ENCODE peak calls at places on chromosomes 16 and 17, in ten cellular contexts. G is astrocyte; S is small intestine; Y is thyroid gland; E is MM.1S; H is kidney; A is mesendoderm; M is left ventricle myocardium inferior; O is mammary epithelial cell; K is effector memory CD4-positive, alpha-beta T cell. L is an unnamed sample.

GRCh38 chr16:57374067-57374534 is 1.8 kb downstream of the CX3CL1 start:
- DNase-seq in G (peak; percentile 77), S (no peak), Y (peak; percentile 15), E (no peak), H (no peak), A (no peak), M (no peak), O (peak; percentile 80), K (no peak), L (no peak)

GRCh38 chr16:54685682-54686081 is 245.0 kb upstream of the IRX5 start:
- DNase-seq in G (no peak), S (no peak), Y (no peak), E (no peak), H (no peak), A (no peak), M (no peak), O (no peak), K (no peak), L (no peak)

GRCh38 chr17:41065829-41066624 is at the start of gene KRTAP2-4:
- DNase-seq in G (peak; percentile 99), S (no peak), Y (no peak), E (no peak), H (no peak), A (no peak), M (no peak), O (peak; percentile 96), K (no peak), L (no peak)

GRCh38 chr16:47777191-47777590 is 316.1 kb downstream of the PHKB start:
- DNase-seq in G (peak; percentile 57), S (no peak), Y (no peak), E (no peak), H (no peak), A (no peak), M (no peak), O (peak; percentile 77), K (no peak), L (no peak)

GRCh38 chr16:68401871-68402747 is 46.2 kb downstream of the SMPD3 start:
- DNase-seq in G (peak; percentile 80), S (no peak), Y (no peak), E (no peak), H (no peak), A (no peak), M (no peak), O (peak; percentile 41), K (no peak), L (no peak)

GRCh38 chr16:87384162-87384999 is 805 bp upstream of the FBXO31 start:
- DNase-seq in G (no peak), S (peak; percentile 56), Y (peak; percentile 34), E (no peak), H (peak; percentile 91), A (no peak), M (peak; percentile 68), O (no peak), K (no peak), L (no peak)

GRCh38 chr17:9669551-9670008 is 24.3 kb downstream of the USP43 start:
- DNase-seq in G (no peak), S (no peak), Y (no peak), E (no peak), H (no peak), A (peak; percentile 85), M (no peak), O (peak; percentile 11), K (no peak), L (no peak)

GRCh38 chr16:85245307-85246172 is 133.3 kb upstream of the CIBAR2 start:
- DNase-seq in G (peak; percentile 68), S (peak; percentile 63), Y (peak; percentile 51), E (peak; percentile 9), H (no peak), A (peak; percentile 79), M (no peak), O (peak; percentile 38), K (peak; percentile 5), L (no peak)

GRCh38 chr16:52035406-52035805 is 511.5 kb downstream of the TOX3 start:
- DNase-seq in G (no peak), S (no peak), Y (no peak), E (no peak), H (no peak), A (no peak), M (no peak), O (no peak), K (no peak), L (no peak)

GRCh38 chr17:73188011-73188410 is 4.8 kb upstream of the COG1 start:
- DNase-seq in G (no peak), S (no peak), Y (no peak), E (no peak), H (no peak), A (no peak), M (no peak), O (no peak), K (no peak), L (no peak)

GRCh38 chr16:10080031-10080772 is 102.0 kb downstream of the GRIN2A start:
- DNase-seq in G (peak; percentile 96), S (peak; percentile 65), Y (no peak), E (no peak), H (no peak), A (peak; percentile 81), M (peak; percentile 50), O (peak; percentile 93), K (no peak), L (peak; percentile 62)

GRCh38 chr16:26981266-26981938 is 85.3 kb upstream of the C16orf82 start:
- DNase-seq in G (peak; percentile 76), S (no peak), Y (no peak), E (no peak), H (no peak), A (no peak), M (no peak), O (no peak), K (no peak), L (no peak)

GRCh38 chr16:25151996-25152395 is 40.5 kb downstream of the LCMT1 start:
- DNase-seq in G (peak; percentile 94), S (no peak), Y (no peak), E (no peak), H (no peak), A (peak; percentile 48), M (no peak), O (peak; percentile 63), K (no peak), L (no peak)

GRCh38 chr16:35409503-35409902 is 1950.1 kb downstream of the TP53TG3F start:
- DNase-seq in G (no peak), S (no peak), Y (no peak), E (no peak), H (no peak), A (no peak), M (no peak), O (no peak), K (no peak), L (no peak)

DNA sequence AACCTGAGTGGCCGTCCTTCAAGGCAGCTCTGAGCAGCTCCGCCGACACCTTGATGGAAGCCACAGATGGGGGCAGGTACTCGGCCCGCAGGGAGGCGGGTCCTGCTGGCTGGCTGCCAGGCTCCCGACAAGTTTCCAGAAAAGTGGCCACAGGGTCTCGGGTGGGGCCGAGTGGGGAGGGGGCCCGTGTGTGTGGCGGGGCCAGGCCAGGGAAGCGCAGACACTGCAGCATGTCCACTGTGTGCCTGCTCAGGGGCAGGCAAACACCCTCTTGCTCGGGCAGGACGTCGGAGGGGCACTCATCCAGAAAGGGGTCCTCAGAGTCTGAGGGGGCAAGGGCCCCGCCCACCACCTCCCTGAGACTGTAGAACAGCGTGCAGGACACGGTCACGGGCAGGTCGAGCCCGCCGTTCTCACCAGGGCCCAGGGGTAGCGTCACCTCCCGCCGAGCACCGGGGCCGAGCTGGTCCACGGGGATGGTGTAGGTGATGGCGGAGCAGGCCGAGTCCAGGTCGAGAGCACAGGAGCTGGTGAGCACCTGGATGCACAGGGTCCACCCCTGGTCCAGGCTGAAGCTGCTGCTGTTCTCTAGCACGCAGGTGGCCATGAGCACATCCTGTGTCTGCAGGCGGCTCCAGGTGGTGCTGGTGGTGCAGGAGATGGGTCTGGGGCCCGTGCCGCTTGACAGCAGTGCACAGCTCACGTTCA is 5.1 kb downstream of the FAAP100 start:
- DNase-seq in G (no peak), S (no peak), Y (no peak), E (no peak), H (no peak), A (no peak), M (no peak), O (no peak), K (no peak), L (no peak)
- H3K4me1 ChIP-seq in G (peaks cover 15% of the 10 kb centered on the region), S (no peaks in the 10 kb centered on the region), Y (peaks cover 9% of the 10 kb centered on the region), E (peaks cover 6% of the 10 kb centered on the region), H (peaks cover 3% of the 10 kb centered on the region), A (no peaks in the 10 kb centered on the region), M (peaks cover 34% of the 10 kb centered on the region), O (peaks cover 14% of the 10 kb centered on the region), K (peaks cover 9% of the 10 kb centered on the region), L (no peaks in the 10 kb centered on the region)

DNA sequence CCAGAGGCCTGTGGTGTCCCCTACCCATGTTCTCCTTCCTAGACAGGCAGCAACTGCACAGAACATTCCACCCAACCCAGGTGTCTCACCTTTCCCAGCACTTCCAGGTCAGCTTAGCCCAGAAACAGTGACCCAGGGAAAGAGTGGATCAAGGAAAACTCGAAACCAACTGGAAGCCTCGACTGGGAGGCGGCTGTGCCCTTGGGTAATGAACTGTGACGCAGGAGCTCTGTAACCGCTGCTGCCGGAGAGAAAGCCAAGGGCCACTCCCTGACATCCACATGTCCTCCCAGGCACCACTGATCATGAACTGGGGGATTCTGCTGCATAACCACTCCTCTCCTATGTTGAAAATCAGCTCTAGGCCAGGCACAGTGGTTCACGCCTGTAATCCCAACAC is 34.4 kb downstream of the WDR59 start:
- DNase-seq in G (no peak), S (no peak), Y (peak; percentile 15), E (no peak), H (no peak), A (no peak), M (no peak), O (no peak), K (no peak), L (no peak)
- H3K4me1 ChIP-seq in G (no peaks in the 10 kb centered on the region), S (no peaks in the 10 kb centered on the region), Y (peaks cover 16% of the 10 kb centered on the region), E (no peaks in the 10 kb centered on the region), H (peaks cover 6% of the 10 kb centered on the region), A (no peaks in the 10 kb centered on the region), M (peaks cover 6% of the 10 kb centered on the region), O (no peaks in the 10 kb centered on the region), K (no peaks in the 10 kb centered on the region), L (no peaks in the 10 kb centered on the region)

GRCh38 chr17:80031691-80032480 is 3.8 kb downstream of the TBC1D16 start:
- DNase-seq in G (no peak), S (no peak), Y (no peak), E (peak; percentile 12), H (no peak), A (no peak), M (no peak), O (no peak), K (no peak), L (no peak)
- H3K4me1 ChIP-seq in G (peaks cover 24% of the 10 kb centered on the region), S (no peaks in the 10 kb centered on the region), Y (peaks cover 57% of the 10 kb centered on the region), E (no peaks in the 10 kb centered on the region), H (peaks cover 39% of the 10 kb centered on the region), A (peaks cover 2% of the 10 kb centered on the region), M (peaks cover 40% of the 10 kb centered on the region), O (peaks cover 21% of the 10 kb centered on the region), K (peaks cover 10% of the 10 kb centered on the region), L (peaks cover 43% of the 10 kb centered on the region)

DNA sequence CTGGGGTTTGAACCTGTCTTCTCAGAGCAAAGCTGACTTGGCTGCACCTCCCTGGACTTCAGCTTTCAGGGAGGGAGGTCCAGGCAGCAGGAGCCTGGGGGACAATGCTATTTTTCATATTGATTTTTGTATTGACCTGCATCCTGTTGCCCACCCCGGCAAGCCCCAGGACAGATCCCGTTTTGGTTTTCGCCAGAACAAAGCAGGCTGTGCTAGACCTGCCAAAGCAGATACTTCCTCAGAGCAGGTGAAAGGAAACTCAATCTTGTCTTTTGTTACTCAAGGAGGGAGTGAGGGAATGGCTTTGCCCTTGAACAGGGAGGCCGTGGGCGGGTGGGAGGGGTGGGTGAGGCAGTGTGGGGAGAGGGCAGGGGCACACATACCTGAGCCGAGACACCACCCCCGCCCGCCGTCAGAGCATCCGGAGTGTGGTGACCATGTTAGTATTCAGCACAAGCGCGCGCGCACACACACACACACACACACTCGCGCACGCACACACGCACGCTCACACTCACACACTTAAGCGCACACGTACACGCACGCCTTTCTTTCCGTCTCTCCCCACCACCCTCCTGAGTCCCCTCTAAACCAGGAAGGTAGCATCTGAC is 59.5 kb downstream of the RAI1 start:
- DNase-seq in G (peak; percentile 58), S (no peak), Y (peak; percentile 33), E (no peak), H (no peak), A (no peak), M (no peak), O (peak; percentile 61), K (no peak), L (no peak)
- H3K4me1 ChIP-seq in G (peaks cover 51% of the 10 kb centered on the region), S (peaks cover 17% of the 10 kb centered on the region), Y (peaks cover 80% of the 10 kb centered on the region), E (no peaks in the 10 kb centered on the region), H (peaks cover 20% of the 10 kb centered on the region), A (no peaks in the 10 kb centered on the region), M (peaks cover 83% of the 10 kb centered on the region), O (peaks cover 55% of the 10 kb centered on the region), K (no peaks in the 10 kb centered on the region), L (no peaks in the 10 kb centered on the region)

L was measured in right atrium auricular region.